ENCODE peak calls at places on chromosomes 6 and 20, in seven cellular contexts. Z is IMR-90, Q is H9, F is H1, L is mesendoderm, H is mesenchymal stem cell, V is trophoblast cell. M is an unnamed sample.

GRCh38 chr20:38049800-38050199 is 16.3 kb downstream of the RPRD1B start:
- DNase-seq in Z (peak; percentile 89), Q (no peak), F (no peak), L (peak; percentile 92), H (peak; percentile 74), V (peak; percentile 17), M (no peak)

GRCh38 chr20:38434770-38435554 is at the start of gene SNHG17:
- DNase-seq in Z (peak; percentile 96), Q (peak; percentile 91), F (peak; percentile 95), L (peak; percentile 95), H (peak; percentile 94), V (peak; percentile 92), M (peak; percentile 92)

GRCh38 chr6:101607286-101607685 is 213.8 kb downstream of the GRIK2 start:
- DNase-seq in Z (no peak), Q (no peak), F (no peak), L (no peak), H (no peak), V (no peak), M (no peak)

GRCh38 chr6:84137051-84137375 is 90.4 kb downstream of the CEP162 start:
- DNase-seq in Z (peak; percentile 81), Q (no peak), F (no peak), L (no peak), H (no peak), V (no peak), M (no peak)

GRCh38 chr6:17551383-17551958 is 48.6 kb upstream of the FAM8A1 start:
- DNase-seq in Z (no peak), Q (no peak), F (no peak), L (no peak), H (no peak), V (no peak), M (no peak)

GRCh38 chr20:57678340-57678739 is 31.5 kb downstream of the PMEPA1 start:
- DNase-seq in Z (no peak), Q (no peak), F (no peak), L (no peak), H (no peak), V (no peak), M (no peak)

GRCh38 chr20:51613576-51613975 is 71.1 kb upstream of the NFATC2 start:
- DNase-seq in Z (no peak), Q (no peak), F (no peak), L (no peak), H (no peak), V (no peak), M (no peak)

GRCh38 chr6:130390890-130391289 is 25.1 kb downstream of the TMEM200A start:
- DNase-seq in Z (no peak), Q (no peak), F (no peak), L (no peak), H (no peak), V (no peak), M (no peak)

GRCh38 chr6:36095497-36096391 is 34.6 kb upstream of the MAPK13 start:
- DNase-seq in Z (no peak), Q (no peak), F (no peak), L (no peak), H (no peak), V (no peak), M (no peak)

GRCh38 chr20:63890201-63890576 is 4.7 kb upstream of the DNAJC5 start:
- DNase-seq in Z (peak; percentile 31), Q (no peak), F (no peak), L (no peak), H (no peak), V (no peak), M (no peak)

GRCh38 chr6:152472325-152472724 is 164.8 kb downstream of the SYNE1 start:
- DNase-seq in Z (no peak), Q (no peak), F (no peak), L (no peak), H (no peak), V (no peak), M (no peak)

GRCh38 chr6:152474341-152474740 is 162.8 kb downstream of the SYNE1 start:
- DNase-seq in Z (no peak), Q (no peak), F (no peak), L (no peak), H (no peak), V (no peak), M (no peak)

GRCh38 chr6:152471459-152472070 is 165.6 kb downstream of the SYNE1 start:
- DNase-seq in Z (peak; percentile 49), Q (no peak), F (no peak), L (no peak), H (no peak), V (no peak), M (no peak)
- H3K4ac ChIP-seq in Z (no peak overlapping the region), Q (no peak overlapping the region), F (no peak overlapping the region), L (no peak overlapping the region), H (no peak overlapping the region), V (no peak overlapping the region), M (no peak overlapping the region)

GRCh38 chr20:53981130-53981529 is 89.3 kb downstream of the BCAS1 start:
- DNase-seq in Z (no peak), Q (no peak), F (no peak), L (no peak), H (no peak), V (no peak), M (no peak)
- H4K8ac ChIP-seq in Z (no peak overlapping the region), Q (no peak overlapping the region), F (no peak overlapping the region), L (no peak overlapping the region), H (no peak overlapping the region), V (no peak overlapping the region), M (no peak overlapping the region)

GRCh38 chr6:99096186-99096585 is 148.4 kb upstream of the FBXL4 start:
- DNase-seq in Z (no peak), Q (no peak), F (no peak), L (no peak), H (no peak), V (no peak), M (no peak)

GRCh38 chr6:99092461-99092860 is 144.7 kb upstream of the FBXL4 start:
- DNase-seq in Z (no peak), Q (no peak), F (no peak), L (no peak), H (no peak), V (no peak), M (no peak)

GRCh38 chr6:99093781-99094180 is 146.0 kb upstream of the FBXL4 start:
- DNase-seq in Z (no peak), Q (no peak), F (no peak), L (no peak), H (no peak), V (no peak), M (no peak)

DNA sequence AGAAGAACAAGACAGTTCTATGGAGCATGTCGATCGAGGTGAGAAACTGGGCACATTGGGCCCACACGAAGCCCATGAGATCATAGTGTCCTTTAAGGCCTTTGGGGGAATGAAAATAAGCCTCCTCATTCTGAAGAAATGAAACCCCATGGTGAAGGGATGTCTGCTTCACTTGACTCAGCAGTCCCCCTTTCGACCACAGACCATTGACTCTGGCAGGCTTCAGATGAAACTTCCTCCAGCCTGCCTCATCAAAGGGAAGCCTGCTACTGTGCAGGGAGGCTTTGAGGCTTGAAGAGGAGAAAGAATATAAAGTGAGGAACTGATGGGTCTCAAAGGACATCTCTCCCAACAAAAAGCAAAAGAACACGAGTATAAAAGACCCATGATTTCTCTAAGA is 144.3 kb upstream of the FBXL4 start:
- DNase-seq in Z (no peak), Q (no peak), F (no peak), L (no peak), H (no peak), V (no peak), M (no peak)
- H3K4ac ChIP-seq in Z (no peak overlapping the region), Q (no peak overlapping the region), F (no peak overlapping the region), L (no peak overlapping the region), H (no peak overlapping the region), V (no peak overlapping the region), M (no peak overlapping the region)

DNA sequence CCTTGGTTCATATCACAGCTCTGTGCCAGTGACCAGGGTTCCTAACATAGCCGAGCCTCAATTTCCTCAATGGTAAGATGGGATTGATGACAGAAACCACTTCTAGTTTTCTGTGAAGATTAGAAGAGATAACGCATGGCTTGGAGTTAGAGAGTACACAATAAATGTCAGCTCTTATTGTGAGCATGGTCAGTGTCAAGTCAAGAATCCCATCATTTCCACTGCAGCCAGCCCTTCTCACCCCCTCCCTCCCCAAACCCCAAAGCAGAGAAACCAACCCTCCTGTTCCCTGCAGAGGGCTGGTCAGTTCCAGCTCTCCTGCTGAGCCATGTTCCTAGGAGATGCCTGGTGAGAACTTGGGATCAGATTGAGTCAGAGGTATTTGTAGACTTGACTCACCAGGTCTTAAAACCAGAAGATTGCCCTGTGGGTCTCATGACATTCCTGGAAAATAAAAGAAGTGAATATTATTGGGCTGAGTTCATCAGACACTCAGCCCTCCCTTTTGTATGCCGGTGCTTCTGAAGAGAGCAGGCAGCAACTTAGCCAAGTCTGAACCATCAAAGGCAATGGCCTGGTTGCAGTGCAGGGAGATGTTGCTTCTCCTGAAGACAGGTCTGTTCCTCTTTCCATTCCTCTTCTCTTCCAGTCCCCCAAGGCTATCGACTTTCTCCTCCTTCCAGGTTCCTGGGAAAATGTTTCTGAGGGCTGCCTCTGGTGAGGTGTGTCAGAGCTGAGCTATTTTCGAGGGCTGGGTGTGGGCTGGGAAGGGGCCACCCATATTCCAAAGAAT is 278.1 kb upstream of the SUPT3H start:
- DNase-seq in Z (peak; percentile 99), Q (no peak), F (no peak), L (peak; percentile 83), H (peak; percentile 98), V (peak; percentile 86), M (no peak)
- H4K8ac ChIP-seq in Z (peak overlapping the region; percentile 95), Q (no peak overlapping the region), F (no peak overlapping the region), L (no peak overlapping the region), H (no peak overlapping the region), V (no peak overlapping the region), M (no peak overlapping the region)

DNA sequence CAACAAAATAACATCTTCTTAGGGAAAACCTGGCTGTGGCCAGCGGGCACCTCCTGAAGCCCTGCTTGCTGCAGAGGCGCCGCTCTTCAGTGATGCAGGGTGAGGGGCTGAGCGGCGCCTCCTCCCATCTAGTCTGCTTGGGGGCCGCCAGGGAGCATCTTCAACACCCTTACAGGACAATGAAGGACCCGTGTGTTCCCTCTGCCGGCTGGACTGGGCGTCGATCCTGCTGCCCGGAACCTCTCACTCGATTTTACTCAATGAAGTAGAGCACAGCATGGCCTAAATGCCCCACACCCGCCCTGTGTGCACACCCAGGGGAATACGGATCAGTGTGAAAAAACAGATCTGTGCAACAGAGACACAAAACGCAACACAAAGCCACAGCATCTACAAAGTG is 28.5 kb upstream of the MPC1 start:
- DNase-seq in Z (no peak), Q (no peak), F (no peak), L (no peak), H (no peak), V (no peak), M (no peak)
- H3K4ac ChIP-seq in Z (no peak overlapping the region), Q (no peak overlapping the region), F (no peak overlapping the region), L (no peak overlapping the region), H (no peak overlapping the region), V (no peak overlapping the region), M (no peak overlapping the region)

DNA sequence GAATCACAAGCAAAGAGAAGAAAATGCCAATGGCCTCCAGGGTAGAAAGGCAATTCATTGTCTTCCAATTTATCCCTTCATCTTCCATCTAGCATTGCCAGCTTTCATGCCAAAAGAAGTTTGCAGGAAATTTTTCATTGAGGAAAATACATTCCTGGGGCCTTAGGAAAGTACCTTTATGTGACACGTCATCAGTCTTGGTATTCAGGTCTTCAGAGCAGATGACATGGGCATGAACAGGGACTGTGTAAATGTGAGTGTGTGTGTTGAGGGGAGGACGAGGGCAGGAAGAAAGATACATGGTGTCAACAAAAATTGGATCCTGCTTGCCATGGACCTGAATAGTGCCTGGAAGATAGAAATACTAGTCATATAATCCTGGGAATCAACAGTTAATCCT is 405.9 kb upstream of the SASH1 start:
- DNase-seq in Z (no peak), Q (no peak), F (no peak), L (no peak), H (no peak), V (no peak), M (no peak)
- H4K8ac ChIP-seq in Z (no peak overlapping the region), Q (no peak overlapping the region), F (no peak overlapping the region), L (no peak overlapping the region), H (no peak overlapping the region), V (no peak overlapping the region), M (no peak overlapping the region)

GRCh38 chr20:45639687-45640086 is 8.6 kb upstream of the WFDC9 start:
- DNase-seq in Z (no peak), Q (no peak), F (no peak), L (no peak), H (no peak), V (no peak), M (no peak)
- H3K4ac ChIP-seq in Z (no peak overlapping the region), Q (no peak overlapping the region), F (no peak overlapping the region), L (no peak overlapping the region), H (no peak overlapping the region), V (no peak overlapping the region), M (no peak overlapping the region)

M was measured in neuronal stem cell.